ENCODE peak calls at places on chromosomes 2 and 18, in nine cellular contexts. J, T, W, R, I, Q, U, P and D are unnamed samples.

GRCh38 chr18:76259012-76259568 is 236.0 kb downstream of the ZNF516 start:
- DNase-seq in I (peak; percentile 18), J (no peak), U (peak; percentile 74), R (no peak), T (no peak), W (no peak), Q (no peak), P (no peak), D (no peak)

GRCh38 chr2:188668017-188668663 is 306.0 kb upstream of the COL3A1 start:
- DNase-seq in U (no peak), T (no peak), W (peak; percentile 94), P (peak; percentile 93), R (no peak), I (peak; percentile 99), Q (peak; percentile 81), J (peak; percentile 97), D (no peak)

GRCh38 chr18:10685484-10685883 is 159.7 kb downstream of the NAPG start:
- DNase-seq in R (no peak), T (no peak), P (no peak), I (no peak), Q (no peak), U (no peak), J (no peak), W (no peak), D (peak; percentile 72)

GRCh38 chr2:25088817-25089485 is 47.1 kb downstream of the EFR3B start:
- DNase-seq in P (no peak), U (no peak), J (no peak), T (no peak), Q (no peak), R (no peak), I (no peak), W (no peak), D (no peak)

GRCh38 chr2:173749315-173749714 is 215.9 kb downstream of the SP3 start:
- DNase-seq in R (no peak), I (peak; percentile 66), P (peak; percentile 64), U (no peak), Q (no peak), W (peak; percentile 65), J (peak; percentile 61), T (no peak), D (no peak)

GRCh38 chr2:166180951-166181812 is 53.4 kb upstream of the SCN1A start:
- DNase-seq in J (peak; percentile 61), I (peak; percentile 78), W (peak; percentile 64), U (peak; percentile 88), T (no peak), R (peak; percentile 45), Q (no peak), P (peak; percentile 66), D (no peak)

GRCh38 chr2:204892506-204893255 is 347.4 kb downstream of the PARD3B start:
- DNase-seq in P (peak; percentile 81), T (no peak), U (no peak), J (peak; percentile 50), R (no peak), W (peak; percentile 27), I (peak; percentile 19), Q (no peak), D (no peak)

GRCh38 chr18:924987-925386 is 20.3 kb downstream of the ADCYAP1 start:
- DNase-seq in Q (no peak), P (no peak), R (no peak), W (no peak), J (no peak), T (no peak), U (no peak), I (no peak), D (no peak)

GRCh38 chr2:102446936-102447335 is 24.0 kb downstream of the IL18RAP start:
- DNase-seq in T (no peak), W (no peak), U (no peak), P (no peak), J (no peak), R (no peak), Q (no peak), I (no peak), D (no peak)

GRCh38 chr18:28365406-28365805 is 188.5 kb upstream of the CDH2 start:
- DNase-seq in W (peak; percentile 71), U (no peak), I (peak; percentile 64), T (no peak), Q (no peak), P (peak; percentile 74), J (peak; percentile 60), R (no peak), D (no peak)

GRCh38 chr2:199911052-199911876 is at the start of gene C2orf69:
- DNase-seq in J (peak; percentile 98), U (peak; percentile 100), W (peak; percentile 98), Q (peak; percentile 93), T (peak; percentile 71), P (peak; percentile 99), I (peak; percentile 99), R (peak; percentile 99), D (peak; percentile 98)
- TF ChIP-seq CTCF in J (no peak), U (peak; percentile 25), W (no peak), Q (no peak), T (no peak), P (no peak), I (no peak), R (no peak), D (no peak)

GRCh38 chr2:64595397-64596160 is 58.1 kb downstream of the SERTAD2 start:
- DNase-seq in J (peak; percentile 20), W (peak; percentile 50), U (no peak), Q (no peak), R (peak; percentile 51), T (no peak), P (peak; percentile 49), I (peak; percentile 49), D (no peak)
- TF ChIP-seq CTCF in J (peak; percentile 37), W (peak; percentile 37), U (peak; percentile 66), Q (peak; percentile 49), R (peak; percentile 25), T (no peak), P (peak; percentile 35), I (peak; percentile 48), D (peak; percentile 47)

GRCh38 chr18:59127047-59127446 is 12.6 kb upstream of the SEC11C start:
- DNase-seq in Q (no peak), J (no peak), P (no peak), T (no peak), W (no peak), I (no peak), R (no peak), U (peak; percentile 60), D (no peak)
- TF ChIP-seq CTCF in Q (no peak), J (no peak), P (no peak), T (no peak), W (no peak), I (no peak), R (no peak), U (peak; percentile 56), D (no peak)

GRCh38 chr2:123514808-123515207 is 510.3 kb upstream of the CNTNAP5 start:
- DNase-seq in Q (no peak), T (no peak), W (no peak), J (no peak), P (no peak), I (no peak), R (no peak), U (peak; percentile 49), D (no peak)
- TF ChIP-seq CTCF in Q (no peak), T (no peak), W (no peak), J (no peak), P (no peak), I (no peak), R (no peak), U (peak; percentile 58), D (no peak)

GRCh38 chr2:100868083-100868482 is 48.1 kb downstream of the NPAS2 start:
- DNase-seq in R (no peak), J (no peak), P (no peak), T (no peak), Q (no peak), U (no peak), W (no peak), I (no peak), D (no peak)

GRCh38 chr2:100865819-100866462 is 46.0 kb downstream of the NPAS2 start:
- DNase-seq in J (peak; percentile 45), W (peak; percentile 59), U (peak; percentile 24), Q (no peak), I (peak; percentile 74), R (no peak), P (peak; percentile 85), T (no peak), D (no peak)

GRCh38 chr2:100869146-100869545 is 49.2 kb downstream of the NPAS2 start:
- DNase-seq in R (no peak), P (no peak), W (no peak), J (no peak), T (no peak), U (no peak), Q (no peak), I (no peak), D (no peak)

GRCh38 chr2:100875516-100876230 is 55.7 kb downstream of the NPAS2 start:
- DNase-seq in R (no peak), I (peak; percentile 67), W (no peak), J (peak; percentile 64), U (no peak), T (no peak), P (no peak), Q (no peak), D (no peak)

DNA sequence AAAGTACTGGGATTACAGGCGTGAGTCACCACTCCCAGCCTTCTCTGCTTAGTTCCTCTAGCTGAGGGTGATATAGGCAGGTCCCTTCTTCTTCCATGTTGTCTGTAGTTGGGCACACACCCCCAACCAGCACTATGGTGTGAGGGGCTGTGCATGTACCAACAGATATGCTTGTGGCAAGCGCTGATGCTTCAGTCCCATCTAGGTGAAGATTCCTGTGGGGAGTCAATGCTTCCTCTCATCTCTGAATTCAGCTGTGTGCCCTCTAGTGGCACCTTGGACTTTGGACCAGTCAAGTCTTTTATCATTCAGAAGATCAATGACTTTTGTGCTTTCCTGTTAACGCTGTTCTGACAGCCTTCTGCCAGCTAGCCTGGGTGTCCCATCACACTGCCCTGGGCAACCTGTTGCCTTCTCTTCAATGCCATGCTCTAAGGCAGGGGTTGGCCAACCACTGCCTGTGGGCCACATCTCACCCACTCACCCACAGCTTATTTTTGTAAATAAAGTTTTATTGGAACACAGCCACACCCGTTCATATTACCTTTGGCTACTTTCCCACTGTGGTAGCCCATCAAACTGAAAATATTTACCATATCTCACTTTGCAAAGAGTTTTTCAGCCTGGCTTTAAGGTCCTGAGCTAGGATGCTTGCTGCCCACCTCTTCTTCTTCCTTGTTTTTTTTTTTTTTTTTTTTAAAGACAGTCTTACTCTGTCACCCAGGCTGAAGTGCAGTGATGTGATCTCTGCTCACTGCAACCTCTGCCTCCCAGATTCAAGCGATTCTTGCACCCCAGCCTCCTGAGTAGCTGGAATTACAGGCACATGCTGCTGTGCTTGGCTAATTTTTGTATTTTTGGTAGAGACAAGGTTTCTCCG is 51.0 kb downstream of the NPAS2 start:
- DNase-seq in J (no peak), T (no peak), W (no peak), Q (no peak), I (no peak), P (peak; percentile 33), R (no peak), U (peak; percentile 73), D (no peak)
- TF ChIP-seq CTCF in J (peak; percentile 31), T (no peak), W (peak; percentile 24), Q (peak; percentile 18), I (peak; percentile 47), P (peak; percentile 14), R (no peak), U (peak; percentile 68), D (peak; percentile 28)

GRCh38 chr2:190413421-190413820 is 5.3 kb downstream of the MFSD6 start:
- DNase-seq in Q (no peak), W (no peak), T (no peak), R (no peak), P (no peak), J (no peak), I (no peak), U (no peak), D (no peak)
- TF ChIP-seq CTCF in Q (no peak), W (no peak), T (no peak), R (no peak), P (no peak), J (no peak), I (no peak), U (no peak), D (no peak)